ENCODE peak calls at places on chromosome 12, in five cellular contexts. One of them, this sample, is unnamed.

GRCh38 chr12:6294533-6295186 is 15.8 kb upstream of the PLEKHG6 start:
- DNase-seq in K562: no peak
- DNase-seq in HL-60: peak
- DNase-seq in GM12865: no peak
- DNase-seq in neural crest cell: no peak
- DNase-seq in this sample: no peak

GRCh38 chr12:111819191-111820158 is 22.6 kb upstream of the MAPKAPK5 start:
- DNase-seq in neural crest cell: no peak
- DNase-seq in GM12865: no peak
- DNase-seq in K562: no peak
- DNase-seq in HL-60: no peak
- DNase-seq in this sample: no peak

GRCh38 chr12:9669534-9669933 is at the start of gene CLEC2D:
- DNase-seq in GM12865: peak
- DNase-seq in K562: no peak
- DNase-seq in HL-60: no peak
- DNase-seq in neural crest cell: no peak
- DNase-seq in this sample: no peak

GRCh38 chr12:109544955-109545531 is 28.3 kb downstream of the MMAB start:
- DNase-seq in GM12865: no peak
- DNase-seq in neural crest cell: no peak
- DNase-seq in K562: no peak
- DNase-seq in HL-60: peak
- DNase-seq in this sample: no peak

GRCh38 chr12:6363330-6364036 is 11.9 kb downstream of the SCNN1A start:
- DNase-seq in HL-60: peak
- DNase-seq in GM12865: peak
- DNase-seq in neural crest cell: no peak
- DNase-seq in K562: peak
- DNase-seq in this sample: no peak

GRCh38 chr12:126389215-126389841 is 1324.1 kb downstream of the AACS start:
- DNase-seq in HL-60: no peak
- DNase-seq in neural crest cell: no peak
- DNase-seq in GM12865: no peak
- DNase-seq in K562: no peak
- DNase-seq in this sample: no peak

GRCh38 chr12:20492251-20492728 is 124.0 kb downstream of the PDE3A start:
- DNase-seq in GM12865: peak
- DNase-seq in HL-60: peak
- DNase-seq in K562: no peak
- DNase-seq in neural crest cell: no peak
- DNase-seq in this sample: no peak

GRCh38 chr12:109863961-109864712 is 16.2 kb downstream of the GLTP start:
- DNase-seq in GM12865: peak
- DNase-seq in HL-60: peak
- DNase-seq in neural crest cell: no peak
- DNase-seq in K562: no peak
- DNase-seq in this sample: no peak

GRCh38 chr12:120677765-120678473 is 9.0 kb upstream of the MLEC start:
- DNase-seq in K562: no peak
- DNase-seq in neural crest cell: no peak
- DNase-seq in GM12865: peak
- DNase-seq in HL-60: peak
- DNase-seq in this sample: no peak

GRCh38 chr12:26378721-26379120 is 183.3 kb downstream of the SSPN start:
- DNase-seq in HL-60: no peak
- DNase-seq in K562: no peak
- DNase-seq in neural crest cell: no peak
- DNase-seq in GM12865: no peak
- DNase-seq in this sample: no peak

GRCh38 chr12:56955631-56956256 is 1.7 kb downstream of the RDH16 start:
- DNase-seq in neural crest cell: no peak
- DNase-seq in K562: no peak
- DNase-seq in GM12865: no peak
- DNase-seq in HL-60: no peak
- DNase-seq in this sample: no peak

GRCh38 chr12:77697126-77697525 is 133.6 kb upstream of the NAV3 start:
- DNase-seq in HL-60: no peak
- DNase-seq in neural crest cell: no peak
- DNase-seq in K562: no peak
- DNase-seq in GM12865: no peak
- DNase-seq in this sample: no peak

GRCh38 chr12:124032265-124032886 is 59.4 kb downstream of the ZNF664 start:
- DNase-seq in K562: peak
- DNase-seq in neural crest cell: peak
- DNase-seq in HL-60: peak
- DNase-seq in GM12865: peak
- DNase-seq in this sample: peak

GRCh38 chr12:69925291-69925690 is 100.3 kb downstream of the MYRFL start:
- DNase-seq in K562: no peak
- DNase-seq in neural crest cell: no peak
- DNase-seq in GM12865: peak
- DNase-seq in HL-60: no peak
- DNase-seq in this sample: no peak

GRCh38 chr12:120196363-120196762 is 1.8 kb upstream of the GCN1 start:
- DNase-seq in HL-60: no peak
- DNase-seq in K562: no peak
- DNase-seq in GM12865: no peak
- DNase-seq in neural crest cell: no peak
- DNase-seq in this sample: no peak

GRCh38 chr12:5138845-5139244 is 95.2 kb downstream of the KCNA5 start:
- DNase-seq in HL-60: no peak
- DNase-seq in neural crest cell: no peak
- DNase-seq in GM12865: no peak
- DNase-seq in K562: no peak
- DNase-seq in this sample: no peak

DNA sequence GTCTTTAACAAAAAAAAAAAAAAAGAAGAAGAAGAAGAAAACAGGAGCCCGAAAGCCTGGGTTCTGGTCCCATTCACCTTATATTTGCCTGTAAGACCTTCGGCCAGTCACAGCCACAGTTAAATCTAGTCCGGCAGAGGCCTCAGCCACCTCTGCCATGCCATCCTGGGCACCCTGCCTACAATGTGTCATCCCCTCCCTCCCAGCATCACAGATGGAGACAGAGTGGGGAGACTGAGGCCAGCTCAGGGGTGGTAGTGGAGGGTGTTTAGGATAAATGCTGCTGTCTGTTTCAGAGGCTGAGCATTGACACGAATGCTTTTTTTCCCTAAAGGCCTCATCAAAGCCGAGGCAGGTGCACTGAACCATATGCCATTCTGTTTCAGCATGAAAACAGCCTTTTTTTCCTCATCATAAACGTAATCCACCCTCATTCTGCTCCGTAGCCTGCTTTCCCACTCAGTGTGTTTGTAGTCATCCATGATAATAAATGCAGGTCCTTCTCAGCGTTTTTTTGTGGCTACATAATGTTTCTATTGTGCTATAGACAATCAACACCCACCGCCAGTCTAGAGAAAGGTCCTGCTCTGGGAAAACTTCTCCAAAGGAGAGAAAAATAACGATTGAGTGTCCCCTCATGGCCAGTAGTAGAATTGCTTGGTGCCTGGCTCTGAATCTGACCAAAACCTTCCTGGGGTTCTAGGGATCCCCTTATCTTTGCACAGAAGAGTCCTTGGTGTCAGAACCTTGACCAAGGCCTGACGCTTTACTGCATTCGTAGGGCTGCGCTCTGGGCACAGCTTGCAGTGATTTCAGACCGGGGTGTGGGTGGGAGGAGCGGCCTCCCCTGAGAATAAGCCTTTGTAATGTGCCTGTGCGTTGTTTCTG is 41.1 kb upstream of the TSPAN9 start:
- DNase-seq in neural crest cell: no peak
- DNase-seq in K562: peak
- DNase-seq in GM12865: no peak
- DNase-seq in HL-60: no peak
- DNase-seq in this sample: no peak
- TF ChIP-seq CTCF in neural crest cell: peak
- TF ChIP-seq CTCF in K562: peak
- TF ChIP-seq CTCF in GM12865: peak
- TF ChIP-seq CTCF in HL-60: peak
- TF ChIP-seq CTCF in this sample: peak

GRCh38 chr12:42238240-42239140 is at the start of gene YAF2:
- DNase-seq in neural crest cell: peak
- DNase-seq in K562: peak
- DNase-seq in HL-60: peak
- DNase-seq in GM12865: peak
- DNase-seq in this sample: peak
- TF ChIP-seq CTCF in neural crest cell: no peak
- TF ChIP-seq CTCF in K562: no peak
- TF ChIP-seq CTCF in HL-60: no peak
- TF ChIP-seq CTCF in GM12865: no peak
- TF ChIP-seq CTCF in this sample: no peak

GRCh38 chr12:46131729-46132128 is 137.1 kb downstream of the SLC38A1 start:
- DNase-seq in GM12865: peak
- DNase-seq in K562: no peak
- DNase-seq in HL-60: no peak
- DNase-seq in neural crest cell: no peak
- DNase-seq in this sample: no peak
- TF ChIP-seq CTCF in GM12865: no peak
- TF ChIP-seq CTCF in K562: peak
- TF ChIP-seq CTCF in HL-60: no peak
- TF ChIP-seq CTCF in neural crest cell: no peak
- TF ChIP-seq CTCF in this sample: no peak

GRCh38 chr12:104985206-104985605 is 910 bp upstream of the NOPCHAP1 start:
- DNase-seq in GM12865: peak
- DNase-seq in K562: peak
- DNase-seq in neural crest cell: no peak
- DNase-seq in HL-60: no peak
- DNase-seq in this sample: no peak
- TF ChIP-seq CTCF in GM12865: peak
- TF ChIP-seq CTCF in K562: peak
- TF ChIP-seq CTCF in neural crest cell: no peak
- TF ChIP-seq CTCF in HL-60: no peak
- TF ChIP-seq CTCF in this sample: no peak

GRCh38 chr12:96302706-96303310 is 97.4 kb downstream of the CDK17 start:
- DNase-seq in K562: no peak
- DNase-seq in neural crest cell: no peak
- DNase-seq in GM12865: no peak
- DNase-seq in HL-60: no peak
- DNase-seq in this sample: no peak
- TF ChIP-seq CTCF in K562: no peak
- TF ChIP-seq CTCF in neural crest cell: no peak
- TF ChIP-seq CTCF in GM12865: no peak
- TF ChIP-seq CTCF in HL-60: no peak
- TF ChIP-seq CTCF in this sample: no peak

GRCh38 chr12:53492830-53493609 is 6.2 kb downstream of the MAP3K12 start:
- DNase-seq in K562: peak
- DNase-seq in HL-60: peak
- DNase-seq in neural crest cell: peak
- DNase-seq in GM12865: peak
- DNase-seq in this sample: peak
- TF ChIP-seq CTCF in K562: no peak
- TF ChIP-seq CTCF in HL-60: no peak
- TF ChIP-seq CTCF in neural crest cell: no peak
- TF ChIP-seq CTCF in GM12865: peak
- TF ChIP-seq CTCF in this sample: no peak

GRCh38 chr12:58919271-58920101 is 818 bp downstream of the LRIG3 start:
- DNase-seq in K562: no peak
- DNase-seq in neural crest cell: no peak
- DNase-seq in GM12865: peak
- DNase-seq in HL-60: no peak
- DNase-seq in this sample: no peak

GRCh38 chr12:58920956-58921861 is 905 bp upstream of the LRIG3 start:
- DNase-seq in K562: no peak
- DNase-seq in GM12865: peak
- DNase-seq in neural crest cell: no peak
- DNase-seq in HL-60: no peak
- DNase-seq in this sample: no peak

GRCh38 chr12:58918475-58918874 is 1.8 kb downstream of the LRIG3 start:
- DNase-seq in K562: no peak
- DNase-seq in neural crest cell: no peak
- DNase-seq in GM12865: no peak
- DNase-seq in HL-60: no peak
- DNase-seq in this sample: no peak

GRCh38 chr12:58917699-58918334 is 2.5 kb downstream of the LRIG3 start:
- DNase-seq in neural crest cell: no peak
- DNase-seq in K562: no peak
- DNase-seq in HL-60: no peak
- DNase-seq in GM12865: peak
- DNase-seq in this sample: no peak

GRCh38 chr12:58920102-58920955 is at the start of gene LRIG3:
- DNase-seq in K562: peak
- DNase-seq in GM12865: peak
- DNase-seq in HL-60: peak
- DNase-seq in neural crest cell: peak
- DNase-seq in this sample: peak
- TF ChIP-seq CTCF in K562: no peak
- TF ChIP-seq CTCF in GM12865: peak
- TF ChIP-seq CTCF in HL-60: no peak
- TF ChIP-seq CTCF in neural crest cell: peak
- TF ChIP-seq CTCF in this sample: no peak